ENCODE peak calls at places on chromosomes 5 and 9, in seven cellular contexts. F is mesothelial cell of epicardium, D is heart left ventricle, C is sciatic nerve, Z is NCI-H1092 treated with DMSO at 0.1 percent for 48 hours, I is GM23248, Q is NCI-H774. M is an unnamed sample.
A peak's percentile ranks its signal among the peaks of the same experiment; 100 is the strongest.

GRCh38 chr5:36305571-36306326 is 4.0 kb upstream of the RANBP3L start:
- DNase-seq in F (no peak), Q (peak; percentile 77), D (peak; percentile 44), Z (peak; percentile 60), C (peak; percentile 62), I (peak; percentile 75), M (no peak)

GRCh38 chr5:93677344-93678021 is 63.9 kb downstream of the POU5F2 start:
- DNase-seq in I (peak; percentile 82), F (peak; percentile 23), C (peak; percentile 70), Z (peak; percentile 79), D (peak; percentile 19), Q (peak; percentile 83), M (peak; percentile 43)

GRCh38 chr5:107885601-107886000 is 214.9 kb upstream of the EFNA5 start:
- DNase-seq in C (no peak), F (no peak), Q (no peak), I (no peak), Z (no peak), D (no peak), M (no peak)

GRCh38 chr9:15468113-15468512 is 42.7 kb downstream of the PSIP1 start:
- DNase-seq in F (no peak), C (no peak), Z (peak; percentile 49), Q (peak; percentile 73), I (no peak), D (no peak), M (no peak)

GRCh38 chr9:136667217-136667939 is 4.7 kb downstream of the EGFL7 start:
- DNase-seq in Z (no peak), D (no peak), Q (no peak), I (no peak), F (no peak), C (no peak), M (no peak)

GRCh38 chr9:69645488-69645887 is 26.7 kb downstream of the APBA1 start:
- DNase-seq in D (no peak), I (no peak), Q (peak; percentile 91), F (no peak), Z (no peak), C (no peak), M (no peak)

GRCh38 chr5:32465076-32465475 is 20.5 kb upstream of the ZFR start:
- DNase-seq in Q (no peak), Z (no peak), I (no peak), D (no peak), F (no peak), C (no peak), M (no peak)

GRCh38 chr5:55278778-55279177 is 28.7 kb downstream of the DHX29 start:
- DNase-seq in I (peak; percentile 68), Q (no peak), Z (no peak), F (no peak), D (no peak), C (no peak), M (no peak)

GRCh38 chr5:956941-957729 is 51.5 kb upstream of the NKD2 start:
- DNase-seq in Q (no peak), F (no peak), D (no peak), Z (no peak), C (peak; percentile 59), I (peak; percentile 84), M (no peak)

GRCh38 chr9:136694163-136694864 is 7.1 kb upstream of the AGPAT2 start:
- DNase-seq in Z (peak; percentile 31), I (peak; percentile 65), C (peak; percentile 81), Q (peak; percentile 72), F (no peak), D (peak; percentile 64), M (peak; percentile 97)

GRCh38 chr5:170151105-170151831 is 45.6 kb downstream of the FOXI1 start:
- DNase-seq in C (no peak), F (no peak), I (peak; percentile 84), Z (no peak), Q (no peak), D (peak; percentile 59), M (no peak)

GRCh38 chr5:146560205-146560812 is 44.3 kb upstream of the GPR151 start:
- DNase-seq in I (peak; percentile 53), Q (no peak), C (no peak), D (no peak), Z (no peak), F (no peak), M (no peak)

GRCh38 chr5:178247481-178248456 is 15.2 kb upstream of the PHYKPL start:
- DNase-seq in C (no peak), I (no peak), Z (no peak), F (no peak), D (no peak), Q (no peak), M (no peak)

GRCh38 chr5:106940986-106941385 is 729.8 kb downstream of the EFNA5 start:
- DNase-seq in Z (no peak), C (no peak), D (no peak), Q (no peak), I (no peak), F (no peak), M (no peak)

GRCh38 chr9:16898464-16898863 is 28.0 kb upstream of the BNC2 start:
- DNase-seq in F (no peak), D (no peak), C (no peak), I (no peak), Z (no peak), Q (no peak), M (no peak)

GRCh38 chr5:16412556-16412955 is 53.0 kb downstream of the ZNF622 start:
- DNase-seq in Q (no peak), C (no peak), D (no peak), F (no peak), I (peak; percentile 26), Z (no peak), M (no peak)

GRCh38 chr9:115225459-115226116 is 107.6 kb upstream of the TNC start:
- DNase-seq in F (no peak), I (no peak), C (no peak), Z (no peak), D (no peak), Q (no peak), M (no peak)

GRCh38 chr9:26856413-26857032 is 36.1 kb downstream of the CAAP1 start:
- DNase-seq in I (peak; percentile 56), C (no peak), Q (peak; percentile 36), D (no peak), Z (peak; percentile 68), F (no peak), M (peak; percentile 9)

GRCh38 chr5:5665225-5666075 is 243.0 kb downstream of the ICE1 start:
- DNase-seq in C (no peak), I (peak; percentile 0), F (no peak), Q (no peak), D (no peak), Z (no peak), M (no peak)

GRCh38 chr5:153613143-153613542 is 122.7 kb downstream of the GRIA1 start:
- DNase-seq in D (no peak), Q (peak; percentile 15), C (no peak), Z (no peak), F (no peak), I (peak; percentile 47), M (no peak)

GRCh38 chr5:141951341-141951781 is 6.6 kb downstream of the PCDH12 start:
- DNase-seq in Q (no peak), D (peak; percentile 46), I (no peak), C (no peak), Z (no peak), F (no peak), M (peak; percentile 71)

GRCh38 chr9:19386469-19387044 is 6.5 kb upstream of the RPS6 start:
- DNase-seq in Q (no peak), I (peak; percentile 35), C (no peak), Z (no peak), D (no peak), F (no peak), M (no peak)

GRCh38 chr9:83444110-83444509 is 94.1 kb downstream of the FRMD3 start:
- DNase-seq in I (peak; percentile 16), C (peak; percentile 63), F (no peak), Q (no peak), D (peak; percentile 57), Z (peak; percentile 27), M (no peak)

GRCh38 chr5:59840200-59840601 is 53.3 kb downstream of the PDE4D start:
- DNase-seq in Z (no peak), F (no peak), D (no peak), C (no peak), Q (no peak), I (peak; percentile 3), M (no peak)

GRCh38 chr5:41334758-41335157 is 121.4 kb upstream of the C6 start:
- DNase-seq in Z (no peak), I (peak; percentile 60), F (no peak), Q (no peak), D (no peak), C (no peak), M (no peak)

GRCh38 chr5:179225387-179225786 is 119.9 kb downstream of the ADAMTS2 start:
- DNase-seq in Q (no peak), Z (no peak), I (no peak), F (peak; percentile 10), D (peak; percentile 13), C (peak; percentile 55), M (no peak)

GRCh38 chr5:119019431-119020348 is 31.3 kb upstream of the DTWD2 start:
- DNase-seq in C (no peak), I (peak; percentile 2), Z (no peak), Q (no peak), D (no peak), F (no peak), M (no peak)

GRCh38 chr5:15600035-15600434 is 100.1 kb downstream of the FBXL7 start:
- DNase-seq in I (no peak), F (no peak), Z (no peak), Q (no peak), C (no peak), D (no peak), M (no peak)

GRCh38 chr9:38284768-38285080 is 107.8 kb upstream of the ALDH1B1 start:
- DNase-seq in C (no peak), Z (peak; percentile 98), I (no peak), F (no peak), D (no peak), Q (peak; percentile 43), M (no peak)